ENCODE peak calls at places on chromosomes 7 and 10, in five cellular contexts. One of them, this sample, is unnamed.

GRCh38 chr10:1434202-1434601 is 303.1 kb downstream of the ADARB2 start:
- DNase-seq in ovary: no peak
- DNase-seq in hypothalamus: no peak
- DNase-seq in foreskin fibroblast: no peak
- DNase-seq in AG04450: no peak
- DNase-seq in this sample: no peak

GRCh38 chr10:6141296-6142151 is 52.7 kb downstream of the RBM17 start:
- DNase-seq in foreskin fibroblast: peak
- DNase-seq in ovary: no peak
- DNase-seq in hypothalamus: no peak
- DNase-seq in AG04450: peak
- DNase-seq in this sample: no peak

GRCh38 chr10:95290801-95291633 is at the start of gene PDLIM1:
- DNase-seq in foreskin fibroblast: peak
- DNase-seq in AG04450: no peak
- DNase-seq in hypothalamus: no peak
- DNase-seq in ovary: peak
- DNase-seq in this sample: peak

GRCh38 chr10:50275650-50276235 is 24.4 kb upstream of the ASAH2 start:
- DNase-seq in ovary: no peak
- DNase-seq in AG04450: no peak
- DNase-seq in hypothalamus: peak
- DNase-seq in foreskin fibroblast: peak
- DNase-seq in this sample: peak

GRCh38 chr10:17793823-17794759 is 15.1 kb upstream of the MRC1 start:
- DNase-seq in AG04450: no peak
- DNase-seq in hypothalamus: no peak
- DNase-seq in ovary: no peak
- DNase-seq in foreskin fibroblast: no peak
- DNase-seq in this sample: no peak

GRCh38 chr7:48289661-48290060 is 118.4 kb downstream of the ABCA13 start:
- DNase-seq in hypothalamus: no peak
- DNase-seq in ovary: no peak
- DNase-seq in AG04450: no peak
- DNase-seq in foreskin fibroblast: no peak
- DNase-seq in this sample: no peak

GRCh38 chr7:136403591-136403990 is 426.4 kb upstream of the MTPN start:
- DNase-seq in hypothalamus: no peak
- DNase-seq in ovary: no peak
- DNase-seq in AG04450: no peak
- DNase-seq in foreskin fibroblast: no peak
- DNase-seq in this sample: no peak

GRCh38 chr7:50209461-50210161 is 94.9 kb upstream of the IKZF1 start:
- DNase-seq in foreskin fibroblast: no peak
- DNase-seq in AG04450: no peak
- DNase-seq in hypothalamus: no peak
- DNase-seq in ovary: no peak
- DNase-seq in this sample: no peak

GRCh38 chr10:7340179-7340874 is 70.5 kb downstream of the SFMBT2 start:
- DNase-seq in hypothalamus: no peak
- DNase-seq in foreskin fibroblast: no peak
- DNase-seq in ovary: no peak
- DNase-seq in AG04450: no peak
- DNase-seq in this sample: no peak

GRCh38 chr10:132099701-132100481 is 34.1 kb downstream of the JAKMIP3 start:
- DNase-seq in ovary: no peak
- DNase-seq in hypothalamus: no peak
- DNase-seq in foreskin fibroblast: no peak
- DNase-seq in AG04450: no peak
- DNase-seq in this sample: no peak

GRCh38 chr10:16856567-16856966 is 39.3 kb upstream of the RSU1 start:
- DNase-seq in AG04450: no peak
- DNase-seq in hypothalamus: no peak
- DNase-seq in ovary: no peak
- DNase-seq in foreskin fibroblast: no peak
- DNase-seq in this sample: no peak

GRCh38 chr10:103849880-103850571 is 5.3 kb downstream of the SH3PXD2A start:
- DNase-seq in foreskin fibroblast: peak
- DNase-seq in ovary: no peak
- DNase-seq in AG04450: no peak
- DNase-seq in hypothalamus: no peak
- DNase-seq in this sample: peak

GRCh38 chr10:123316776-123317175 is 162.6 kb downstream of the BUB3 start:
- DNase-seq in foreskin fibroblast: no peak
- DNase-seq in AG04450: no peak
- DNase-seq in ovary: no peak
- DNase-seq in hypothalamus: no peak
- DNase-seq in this sample: no peak

GRCh38 chr10:6583447-6583846 is 3.4 kb upstream of the PRKCQ start:
- DNase-seq in foreskin fibroblast: no peak
- DNase-seq in hypothalamus: no peak
- DNase-seq in AG04450: no peak
- DNase-seq in ovary: no peak
- DNase-seq in this sample: no peak

GRCh38 chr10:128900456-128900855 is 566.6 kb upstream of the MGMT start:
- DNase-seq in ovary: no peak
- DNase-seq in foreskin fibroblast: no peak
- DNase-seq in hypothalamus: no peak
- DNase-seq in AG04450: no peak
- DNase-seq in this sample: no peak

GRCh38 chr10:86042161-86042560 is 324.4 kb downstream of the GRID1 start:
- DNase-seq in ovary: no peak
- DNase-seq in AG04450: no peak
- DNase-seq in hypothalamus: no peak
- DNase-seq in foreskin fibroblast: no peak
- DNase-seq in this sample: no peak

GRCh38 chr7:54947266-54947665 is 71.6 kb upstream of the EGFR start:
- DNase-seq in AG04450: no peak
- DNase-seq in hypothalamus: no peak
- DNase-seq in foreskin fibroblast: no peak
- DNase-seq in ovary: no peak
- DNase-seq in this sample: no peak

GRCh38 chr7:84073476-84073875 is 121.1 kb downstream of the SEMA3A start:
- DNase-seq in foreskin fibroblast: no peak
- DNase-seq in AG04450: no peak
- DNase-seq in ovary: no peak
- DNase-seq in hypothalamus: no peak
- DNase-seq in this sample: no peak

GRCh38 chr7:3000566-3000965 is 43.1 kb downstream of the CARD11 start:
- DNase-seq in hypothalamus: no peak
- DNase-seq in ovary: no peak
- DNase-seq in foreskin fibroblast: no peak
- DNase-seq in AG04450: no peak
- DNase-seq in this sample: no peak

GRCh38 chr7:145092766-145093165 is 256.9 kb upstream of the TPK1 start:
- DNase-seq in AG04450: no peak
- DNase-seq in ovary: no peak
- DNase-seq in foreskin fibroblast: no peak
- DNase-seq in hypothalamus: no peak
- DNase-seq in this sample: no peak

GRCh38 chr7:154415709-154416399 is 363.7 kb downstream of the DPP6 start:
- DNase-seq in foreskin fibroblast: no peak
- DNase-seq in hypothalamus: no peak
- DNase-seq in ovary: no peak
- DNase-seq in AG04450: no peak
- DNase-seq in this sample: no peak

This sample was measured in left cardiac atrium.